ENCODE peak calls at places on chromosomes 6 and 20, in ten cellular contexts. O is adrenal gland; F is nucleus accumbens; W is CD8-positive, alpha-beta T cell; R is stimulated activated CD4-positive, alpha-beta T cell treated with anti-CD3 and anti-CD28 coated beads, Interleukin-2, amount 100 ng/mL, for 48 hours; B is heart left ventricle; K is SW480; I is HEK293T; G is activated CD8-positive, alpha-beta memory T cell treated with anti-CD3 and anti-CD28 coated beads, Interleukin-2, amount 10 ng/mL, durations not matched to agents 7 days and 5 days; V is left ventricle myocardium inferior. X is an unnamed sample.

GRCh38 chr20:64130271-64130670 is 22.9 kb upstream of the NPBWR2 start:
- DNase-seq in K (no peak), B (no peak), G (no peak), R (no peak), V (no peak), F (no peak), O (no peak), I (no peak), W (no peak), X (no peak)

GRCh38 chr6:139060332-139060731 is 31.8 kb downstream of the ABRACL start:
- DNase-seq in K (no peak), V (no peak), W (no peak), R (no peak), F (no peak), I (no peak), O (no peak), G (no peak), B (no peak), X (peak)

GRCh38 chr6:83878902-83879644 is 19.6 kb downstream of the CYB5R4 start:
- DNase-seq in O (no peak), G (no peak), W (no peak), I (no peak), V (no peak), B (no peak), F (no peak), K (no peak), R (no peak), X (no peak)

GRCh38 chr6:38730136-38730862 is 15.2 kb downstream of the DNAH8 start:
- DNase-seq in K (no peak), F (no peak), O (peak), G (no peak), V (no peak), R (no peak), B (no peak), W (no peak), I (no peak), X (no peak)

GRCh38 chr20:11676618-11677289 is 240.9 kb upstream of the BTBD3 start:
- DNase-seq in O (peak), R (peak), W (no peak), I (peak), F (no peak), B (peak), G (no peak), V (no peak), K (peak), X (peak)

GRCh38 chr20:58088625-58089024 is 139.8 kb downstream of the ANKRD60 start:
- DNase-seq in B (no peak), V (no peak), I (no peak), R (no peak), W (no peak), O (no peak), F (no peak), K (no peak), G (no peak), X (no peak)

GRCh38 chr20:61510778-61511330 is 258.8 kb downstream of the CDH4 start:
- DNase-seq in W (no peak), R (no peak), G (no peak), V (no peak), K (no peak), I (no peak), B (no peak), F (no peak), O (no peak), X (no peak)

GRCh38 chr20:37384683-37385174 is 38.8 kb downstream of the SRC start:
- DNase-seq in V (peak), O (peak), B (peak), K (peak), G (peak), R (peak), W (peak), I (peak), F (no peak), X (peak)

GRCh38 chr6:90870561-90870960 is 283.7 kb upstream of the MAP3K7 start:
- DNase-seq in R (no peak), O (no peak), F (no peak), B (no peak), V (no peak), W (no peak), G (no peak), K (peak), I (no peak), X (peak)

X was measured in HFFc6.